ENCODE peak calls at places on chromosome 10, in six cellular contexts. G is astrocyte of the cerebellum, B is lower lobe of right lung, L is BE2C, H is sigmoid colon, Y is A549. M is an unnamed sample.

GRCh38 chr10:104388830-104389229 is 35.2 kb downstream of the CFAP58 start:
- DNase-seq in G (no peak), B (no peak), L (no peak), H (no peak), Y (no peak), M (no peak)

GRCh38 chr10:35959103-35959740 is 317.1 kb upstream of the FZD8 start:
- DNase-seq in G (no peak), B (no peak), L (no peak), H (no peak), Y (no peak), M (no peak)

GRCh38 chr10:3397846-3398245 is 225.3 kb upstream of the PITRM1 start:
- DNase-seq in G (no peak), B (no peak), L (no peak), H (no peak), Y (no peak), M (peak; percentile 47)

GRCh38 chr10:22554481-22555182 is 159.7 kb downstream of the PIP4K2A start:
- DNase-seq in G (peak; percentile 81), B (peak; percentile 57), L (peak; percentile 57), H (peak; percentile 88), Y (no peak), M (no peak)

GRCh38 chr10:115947104-115947503 is 325.9 kb downstream of the GFRA1 start:
- DNase-seq in G (peak; percentile 45), B (no peak), L (no peak), H (no peak), Y (peak; percentile 11), M (no peak)

GRCh38 chr10:127945335-127945734 is 38.4 kb downstream of the PTPRE start:
- DNase-seq in G (no peak), B (no peak), L (no peak), H (no peak), Y (no peak), M (no peak)

GRCh38 chr10:111707066-111707465 is 476.5 kb downstream of the GPAM start:
- DNase-seq in G (no peak), B (no peak), L (no peak), H (no peak), Y (no peak), M (no peak)

GRCh38 chr10:54441286-54441685 is 359.7 kb downstream of the PCDH15 start:
- DNase-seq in G (no peak), B (no peak), L (peak; percentile 24), H (no peak), Y (peak; percentile 2), M (no peak)

GRCh38 chr10:99930731-99931550 is 78.8 kb downstream of the DNMBP start:
- DNase-seq in G (no peak), B (peak; percentile 50), L (no peak), H (no peak), Y (peak; percentile 71), M (no peak)

GRCh38 chr10:104622598-104623209 is 18.4 kb upstream of the SORCS3 start:
- DNase-seq in G (no peak), B (no peak), L (no peak), H (no peak), Y (peak; percentile 45), M (no peak)

GRCh38 chr10:61635946-61636345 is 26.8 kb upstream of the CABCOCO1 start:
- DNase-seq in G (no peak), B (no peak), L (no peak), H (no peak), Y (peak; percentile 25), M (no peak)

GRCh38 chr10:70751356-70751755 is 33.8 kb downstream of the TBATA start:
- DNase-seq in G (no peak), B (no peak), L (no peak), H (no peak), Y (no peak), M (peak; percentile 50)

GRCh38 chr10:7915923-7916322 is 97.6 kb downstream of the TAF3 start:
- DNase-seq in G (peak; percentile 54), B (no peak), L (no peak), H (no peak), Y (no peak), M (no peak)

GRCh38 chr10:84826704-84827103 is 498.3 kb downstream of the CCSER2 start:
- DNase-seq in G (no peak), B (no peak), L (no peak), H (no peak), Y (no peak), M (no peak)

GRCh38 chr10:35058134-35058533 is 32.0 kb downstream of the CUL2 start:
- DNase-seq in G (peak; percentile 93), B (no peak), L (no peak), H (no peak), Y (peak; percentile 57), M (no peak)

GRCh38 chr10:99233680-99234018 is 2.0 kb downstream of the HPSE2 start:
- DNase-seq in G (no peak), B (peak; percentile 55), L (no peak), H (no peak), Y (no peak), M (peak; percentile 71)

GRCh38 chr10:30833625-30833970 is 198.1 kb downstream of the ZNF438 start:
- DNase-seq in G (no peak), B (no peak), L (no peak), H (no peak), Y (no peak), M (no peak)
- H3K4me3 ChIP-seq in G (no peak overlapping the region), B (no peak overlapping the region), L (no peak overlapping the region), H (no peak overlapping the region), Y (no peak overlapping the region), M (no peak overlapping the region)

GRCh38 chr10:113958631-113959382 is 84.9 kb upstream of the ADRB1 start:
- DNase-seq in G (peak; percentile 83), B (peak; percentile 51), L (no peak), H (no peak), Y (peak; percentile 90), M (no peak)
- H3K4me3 ChIP-seq in G (no peak overlapping the region), B (no peak overlapping the region), L (no peak overlapping the region), H (no peak overlapping the region), Y (no peak overlapping the region), M (no peak overlapping the region)

GRCh38 chr10:121392657-121393056 is 205.6 kb downstream of the FGFR2 start:
- DNase-seq in G (no peak), B (no peak), L (no peak), H (no peak), Y (no peak), M (no peak)
- H3K4me3 ChIP-seq in G (no peak overlapping the region), B (no peak overlapping the region), L (no peak overlapping the region), H (no peak overlapping the region), Y (no peak overlapping the region), M (no peak overlapping the region)

DNA sequence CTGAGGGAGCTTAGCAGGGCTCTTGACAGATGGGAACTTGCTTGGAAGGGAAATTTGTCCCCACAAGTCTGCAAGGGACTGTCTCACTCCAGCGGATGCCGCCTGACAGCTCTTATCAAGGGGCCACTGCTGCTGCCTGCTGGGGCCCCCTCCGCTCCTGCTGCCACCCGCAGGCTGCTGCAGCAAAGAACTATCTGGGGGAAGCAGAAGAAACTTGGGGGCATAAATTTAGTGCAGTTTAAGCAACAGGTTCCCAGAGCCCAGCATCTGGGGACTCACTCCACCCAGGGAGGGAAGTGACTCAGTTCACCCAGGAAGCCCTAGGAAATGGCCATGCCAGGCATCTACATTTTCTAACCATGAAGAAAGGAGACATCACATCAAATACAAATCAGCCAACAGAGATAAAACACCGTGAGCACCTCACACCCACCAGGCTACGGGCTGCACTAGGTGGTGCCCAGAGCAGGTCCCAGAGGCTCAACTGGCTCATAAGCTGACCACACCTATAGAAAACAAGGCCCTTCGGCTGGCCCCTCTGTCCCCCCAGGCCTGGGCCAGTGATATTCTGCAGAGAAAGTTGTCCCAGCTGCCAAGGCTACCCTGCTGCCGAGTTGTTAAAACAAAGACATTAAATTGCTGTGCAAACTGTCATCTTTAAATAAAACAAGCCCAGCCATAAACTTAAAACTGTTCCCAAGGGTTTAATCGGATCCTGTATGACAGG is 3.7 kb downstream of the RGS10 start:
- DNase-seq in G (no peak), B (no peak), L (no peak), H (peak; percentile 62), Y (no peak), M (no peak)
- H3K4me3 ChIP-seq in G (no peak overlapping the region), B (no peak overlapping the region), L (no peak overlapping the region), H (peak overlapping the region; percentile 14), Y (no peak overlapping the region), M (no peak overlapping the region)

DNA sequence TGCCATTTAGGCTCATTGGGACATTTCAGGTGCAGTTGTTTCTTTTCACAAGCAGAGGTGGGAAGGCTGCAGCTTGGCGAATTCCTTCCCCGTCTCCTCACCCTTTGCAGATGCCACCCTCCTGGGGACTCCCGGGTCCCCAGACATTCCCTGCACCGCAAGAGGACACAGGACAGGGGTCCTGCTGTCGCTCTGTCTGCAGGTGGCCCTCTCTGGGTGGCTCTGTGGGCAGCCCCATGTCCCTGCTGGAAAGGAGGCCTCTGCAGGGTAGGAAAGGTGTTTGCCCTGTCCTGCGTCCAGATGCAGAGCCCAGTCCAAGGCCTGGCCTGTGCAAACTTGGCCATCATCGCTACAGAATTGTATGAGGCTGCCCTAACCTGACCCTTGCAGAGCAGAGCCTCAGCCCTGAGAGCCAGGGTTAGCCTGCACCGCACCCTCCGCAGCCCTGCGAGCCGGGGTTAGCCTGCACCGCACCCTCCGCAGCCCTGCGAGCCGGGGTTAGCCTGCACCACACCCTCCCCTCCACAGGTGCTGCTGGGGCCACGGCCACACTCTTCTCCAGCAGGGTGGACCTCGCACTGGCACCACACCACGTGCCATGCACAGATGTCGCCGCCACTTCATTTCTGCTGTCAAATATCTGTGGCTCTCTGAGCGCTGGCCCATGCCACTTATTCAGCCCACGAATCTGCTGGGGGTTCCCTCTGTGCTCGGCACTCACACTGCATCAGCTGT is 61.0 kb downstream of the CFAP46 start:
- DNase-seq in G (no peak), B (no peak), L (no peak), H (peak; percentile 47), Y (no peak), M (peak; percentile 54)
- H3K4me3 ChIP-seq in G (no peak overlapping the region), B (no peak overlapping the region), L (no peak overlapping the region), H (no peak overlapping the region), Y (no peak overlapping the region), M (no peak overlapping the region)

GRCh38 chr10:97686301-97686961 is 610 bp downstream of the AVPI1 start:
- DNase-seq in G (no peak), B (no peak), L (no peak), H (no peak), Y (peak; percentile 54), M (no peak)

GRCh38 chr10:97683556-97684357 is 3.3 kb downstream of the AVPI1 start:
- DNase-seq in G (no peak), B (peak; percentile 57), L (peak; percentile 51), H (peak; percentile 50), Y (peak; percentile 40), M (no peak)

GRCh38 chr10:97686962-97687784 is at the start of gene AVPI1:
- DNase-seq in G (peak; percentile 76), B (peak; percentile 99), L (peak; percentile 98), H (peak; percentile 99), Y (peak; percentile 99), M (peak; percentile 99)

GRCh38 chr10:97684866-97685394 is 2.1 kb downstream of the AVPI1 start:
- DNase-seq in G (no peak), B (no peak), L (no peak), H (no peak), Y (no peak), M (no peak)

DNA sequence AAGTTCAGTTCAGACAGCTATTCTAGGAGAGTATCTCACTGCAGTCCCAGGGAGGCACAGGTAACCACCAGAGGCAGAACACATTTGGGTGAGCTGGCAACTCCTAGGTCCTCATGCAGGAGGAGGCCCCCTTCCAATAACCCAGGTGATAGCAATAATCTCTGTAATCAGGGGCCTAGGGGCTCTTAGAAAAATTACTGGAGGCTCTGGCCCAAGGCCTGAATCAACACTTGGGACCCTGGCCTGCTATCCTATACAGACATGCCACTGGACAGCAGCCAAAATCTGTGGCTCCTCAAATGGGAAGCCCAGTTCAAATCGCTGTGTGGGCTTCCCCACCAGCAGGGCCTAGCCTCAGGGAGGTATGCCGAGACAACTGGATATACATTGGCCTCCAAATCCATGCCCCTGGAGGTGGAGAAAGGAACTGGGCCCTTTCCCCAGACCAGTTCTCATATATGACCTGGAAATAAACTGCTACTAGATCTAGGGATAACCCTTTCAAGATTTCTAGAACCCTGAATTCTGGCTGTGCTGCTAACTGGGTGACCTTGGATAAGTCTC is 1.6 kb downstream of the AVPI1 start:
- DNase-seq in G (no peak), B (no peak), L (peak; percentile 57), H (peak; percentile 73), Y (peak; percentile 79), M (no peak)
- H3K4me3 ChIP-seq in G (no peak overlapping the region), B (peak overlapping the region; percentile 79), L (peak overlapping the region; percentile 15), H (peak overlapping the region; percentile 76), Y (peak overlapping the region; percentile 92), M (peak overlapping the region; percentile 75)